ENCODE peak calls at places on chromosome 20, in five cellular contexts. U is globus pallidus, G is hepatocyte, R is vagina, L is heart left ventricle. W is an unnamed sample.

GRCh38 chr20:62795023-62795761 is 1.1 kb upstream of the MRGBP start:
- DNase-seq in G (peak; percentile 77), L (peak; percentile 82), R (no peak), U (no peak), W (no peak)

GRCh38 chr20:11178946-11179654 is 505.3 kb upstream of the JAG1 start:
- DNase-seq in G (no peak), L (no peak), R (no peak), U (no peak), W (no peak)

GRCh38 chr20:31670371-31671228 is 32.9 kb downstream of the COX4I2 start:
- DNase-seq in U (peak; percentile 93), G (no peak), L (peak; percentile 72), R (no peak), W (no peak)

GRCh38 chr20:62320581-62321354 is 18.0 kb downstream of the ADRM1 start:
- DNase-seq in G (peak; percentile 48), R (no peak), L (no peak), U (no peak), W (no peak)

GRCh38 chr20:25249198-25249931 is 1.5 kb downstream of the PYGB start:
- DNase-seq in L (no peak), G (peak; percentile 3), R (no peak), U (peak; percentile 69), W (no peak)

GRCh38 chr20:10131612-10132345 is 86.9 kb upstream of the SNAP25 start:
- DNase-seq in R (no peak), U (peak; percentile 36), G (peak; percentile 63), L (peak; percentile 78), W (no peak)

GRCh38 chr20:33474963-33475362 is 14.9 kb upstream of the CBFA2T2 start:
- DNase-seq in R (no peak), L (no peak), U (no peak), G (no peak), W (no peak)

GRCh38 chr20:63830821-63831593 is at the start of gene ZBTB46:
- DNase-seq in G (peak; percentile 84), U (no peak), R (no peak), L (peak; percentile 82), W (no peak)

GRCh38 chr20:20465259-20465658 is 97.4 kb downstream of the INSM1 start:
- DNase-seq in U (peak; percentile 75), L (no peak), R (no peak), G (no peak), W (no peak)

GRCh38 chr20:36467076-36467999 is 74.0 kb upstream of the MYL9 start:
- DNase-seq in G (peak; percentile 31), R (no peak), L (peak; percentile 82), U (no peak), W (no peak)

GRCh38 chr20:51639206-51639832 is 96.8 kb upstream of the NFATC2 start:
- DNase-seq in G (peak; percentile 77), U (peak; percentile 38), R (no peak), L (peak; percentile 74), W (no peak)

GRCh38 chr20:36543187-36544133 is 2.1 kb downstream of the MYL9 start:
- DNase-seq in R (no peak), U (peak; percentile 10), L (peak; percentile 90), G (no peak), W (no peak)

GRCh38 chr20:35720165-35721123 is 21.2 kb downstream of the ROMO1 start:
- DNase-seq in G (no peak), R (no peak), L (no peak), U (no peak), W (no peak)

GRCh38 chr20:36098364-36098763 is 56.2 kb upstream of the EPB41L1 start:
- DNase-seq in U (peak; percentile 45), G (no peak), L (no peak), R (no peak), W (no peak)

GRCh38 chr20:37379967-37380828 is 34.3 kb downstream of the SRC start:
- DNase-seq in R (no peak), U (no peak), G (peak; percentile 68), L (no peak), W (no peak)

GRCh38 chr20:43508106-43508505 is 609 bp downstream of the L3MBTL1 start:
- DNase-seq in U (no peak), R (no peak), G (peak; percentile 27), L (no peak), W (no peak)